ENCODE peak calls at places on chromosomes 7 and 10, in six cellular contexts. H, X, J, E, D and R are unnamed samples.

GRCh38 chr10:74145133-74145532 is 5.5 kb downstream of the AP3M1 start:
- ATAC-seq in E (no peak), X (no peak), D (peak), H (peak), J (peak), R (peak)

GRCh38 chr10:65083222-65083621 is 1562.0 kb downstream of the REEP3 start:
- ATAC-seq in X (no peak), D (no peak), E (no peak), H (peak), J (no peak), R (no peak)

GRCh38 chr7:92782855-92783254 is 53.5 kb downstream of the CDK6 start:
- ATAC-seq in H (no peak), X (no peak), J (no peak), E (no peak), D (no peak), R (no peak)

GRCh38 chr7:142670504-142670903 is 78.8 kb upstream of the PRSS1 start:
- ATAC-seq in X (no peak), D (no peak), E (no peak), J (no peak), H (no peak), R (no peak)

GRCh38 chr10:29713450-29713849 is 78.7 kb upstream of the SVIL start:
- ATAC-seq in E (no peak), X (no peak), J (no peak), D (no peak), H (no peak), R (no peak)

GRCh38 chr7:3909128-3909527 is 608.1 kb downstream of the SDK1 start:
- ATAC-seq in E (no peak), J (no peak), H (no peak), X (no peak), D (no peak), R (no peak)

GRCh38 chr7:132078891-132079735 is 497.2 kb downstream of the PLXNA4 start:
- ATAC-seq in H (no peak), D (no peak), E (no peak), X (no peak), J (no peak), R (no peak)

GRCh38 chr10:7035111-7035761 is 375.6 kb downstream of the SFMBT2 start:
- ATAC-seq in H (no peak), X (no peak), J (no peak), E (no peak), D (no peak), R (no peak)

GRCh38 chr10:18178862-18179483 is 38.7 kb downstream of the CACNB2 start:
- ATAC-seq in D (peak), E (no peak), J (peak), X (no peak), H (no peak), R (no peak)

GRCh38 chr10:116094356-116094755 is 178.7 kb downstream of the GFRA1 start:
- ATAC-seq in J (no peak), X (no peak), D (no peak), H (no peak), E (no peak), R (no peak)

GRCh38 chr10:2949948-2950354 is 117.4 kb upstream of the PFKP start:
- ATAC-seq in J (no peak), H (no peak), D (no peak), E (no peak), X (peak), R (no peak)

GRCh38 chr10:3066317-3066931 is 924 bp upstream of the PFKP start:
- ATAC-seq in D (peak), J (peak), X (peak), E (no peak), H (peak), R (no peak)

GRCh38 chr7:100896743-100897051 is 1.0 kb upstream of the ACHE start:
- ATAC-seq in D (no peak), J (no peak), E (no peak), X (no peak), H (no peak), R (peak)

GRCh38 chr7:156612930-156613329 is 27.6 kb upstream of the RNF32 start:
- ATAC-seq in H (no peak), D (no peak), X (no peak), E (no peak), J (no peak), R (no peak)

GRCh38 chr7:135385209-135385608 is 124.7 kb downstream of the CNOT4 start:
- ATAC-seq in J (peak), D (no peak), H (no peak), X (no peak), E (no peak), R (no peak)

GRCh38 chr10:18737841-18738240 is 78.6 kb downstream of the ARL5B start:
- ATAC-seq in D (no peak), H (no peak), J (no peak), E (no peak), X (no peak), R (no peak)

GRCh38 chr7:90917536-90917935 is 321.4 kb downstream of the CDK14 start:
- ATAC-seq in J (no peak), E (no peak), X (no peak), H (no peak), D (no peak), R (no peak)

GRCh38 chr10:69375307-69376151 is 41.2 kb downstream of the TACR2 start:
- ATAC-seq in E (peak), J (peak), D (peak), X (peak), H (peak), R (peak)

GRCh38 chr7:151891182-151891581 is 14.3 kb upstream of the PRKAG2 start:
- ATAC-seq in X (no peak), J (peak), H (no peak), D (peak), E (no peak), R (no peak)

GRCh38 chr7:105257338-105257737 is 131.4 kb downstream of the SRPK2 start:
- ATAC-seq in E (no peak), D (no peak), X (no peak), J (peak), H (no peak), R (no peak)

GRCh38 chr7:2409745-2410414 is 6.5 kb downstream of the CHST12 start:
- ATAC-seq in D (peak), E (no peak), X (no peak), H (no peak), J (no peak), R (peak)

GRCh38 chr7:137626469-137627067 is 220.2 kb downstream of the DGKI start:
- ATAC-seq in E (no peak), H (peak), J (peak), D (peak), X (no peak), R (no peak)

GRCh38 chr10:50565301-50566083 is 58.3 kb downstream of the SGMS1 start:
- ATAC-seq in D (no peak), X (no peak), H (no peak), J (no peak), E (no peak), R (no peak)

DNA sequence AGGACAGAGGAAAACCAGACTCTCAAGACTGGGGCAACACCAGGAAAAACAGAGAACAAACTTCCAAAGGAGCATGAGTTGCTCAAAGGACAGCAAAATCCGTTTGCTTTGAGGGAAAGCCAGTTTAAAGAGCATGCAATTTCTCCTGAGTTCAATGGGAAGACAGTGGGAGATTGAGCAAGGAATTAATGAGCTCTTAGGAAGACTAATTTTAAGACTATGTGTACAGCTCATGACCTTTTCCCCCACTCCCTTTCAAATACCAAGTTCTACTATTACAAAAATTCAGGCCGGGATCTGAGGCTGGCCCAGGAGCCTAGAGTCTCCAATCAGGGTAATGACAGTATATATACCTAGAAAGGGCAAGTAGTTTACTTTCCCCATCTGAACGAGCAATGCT is 79.2 kb downstream of the EPDR1 start:
- ATAC-seq in D (peak), H (peak), E (peak), J (peak), X (peak), R (peak)
- H3K27ac ChIP-seq in D (no peak), H (peak), E (peak), J (no peak), X (no peak), R (peak)

GRCh38 chr7:71735961-71736556 is 604.1 kb downstream of the GALNT17 start:
- ATAC-seq in E (no peak), J (peak), D (peak), X (peak), H (peak), R (no peak)

GRCh38 chr7:71740196-71740560 is 608.2 kb downstream of the GALNT17 start:
- ATAC-seq in X (no peak), E (no peak), H (no peak), J (no peak), D (no peak), R (no peak)

GRCh38 chr7:71739520-71740195 is 607.7 kb downstream of the GALNT17 start:
- ATAC-seq in D (no peak), X (no peak), H (no peak), J (no peak), E (no peak), R (no peak)
- H3K27ac ChIP-seq in D (no peak), X (no peak), H (no peak), J (no peak), E (no peak), R (no peak)

GRCh38 chr10:120613180-120613579 is 156.2 kb downstream of the PLPP4 start:
- ATAC-seq in E (no peak), X (no peak), J (no peak), D (no peak), H (no peak), R (no peak)

GRCh38 chr10:120607016-120607709 is 150.1 kb downstream of the PLPP4 start:
- ATAC-seq in X (no peak), H (no peak), J (no peak), E (no peak), D (no peak), R (no peak)

GRCh38 chr10:120612756-120613155 is 155.7 kb downstream of the PLPP4 start:
- ATAC-seq in J (no peak), D (no peak), E (no peak), X (no peak), H (no peak), R (no peak)

GRCh38 chr10:120606051-120606764 is 149.2 kb downstream of the PLPP4 start:
- ATAC-seq in E (no peak), D (no peak), X (no peak), H (no peak), J (no peak), R (no peak)

DNA sequence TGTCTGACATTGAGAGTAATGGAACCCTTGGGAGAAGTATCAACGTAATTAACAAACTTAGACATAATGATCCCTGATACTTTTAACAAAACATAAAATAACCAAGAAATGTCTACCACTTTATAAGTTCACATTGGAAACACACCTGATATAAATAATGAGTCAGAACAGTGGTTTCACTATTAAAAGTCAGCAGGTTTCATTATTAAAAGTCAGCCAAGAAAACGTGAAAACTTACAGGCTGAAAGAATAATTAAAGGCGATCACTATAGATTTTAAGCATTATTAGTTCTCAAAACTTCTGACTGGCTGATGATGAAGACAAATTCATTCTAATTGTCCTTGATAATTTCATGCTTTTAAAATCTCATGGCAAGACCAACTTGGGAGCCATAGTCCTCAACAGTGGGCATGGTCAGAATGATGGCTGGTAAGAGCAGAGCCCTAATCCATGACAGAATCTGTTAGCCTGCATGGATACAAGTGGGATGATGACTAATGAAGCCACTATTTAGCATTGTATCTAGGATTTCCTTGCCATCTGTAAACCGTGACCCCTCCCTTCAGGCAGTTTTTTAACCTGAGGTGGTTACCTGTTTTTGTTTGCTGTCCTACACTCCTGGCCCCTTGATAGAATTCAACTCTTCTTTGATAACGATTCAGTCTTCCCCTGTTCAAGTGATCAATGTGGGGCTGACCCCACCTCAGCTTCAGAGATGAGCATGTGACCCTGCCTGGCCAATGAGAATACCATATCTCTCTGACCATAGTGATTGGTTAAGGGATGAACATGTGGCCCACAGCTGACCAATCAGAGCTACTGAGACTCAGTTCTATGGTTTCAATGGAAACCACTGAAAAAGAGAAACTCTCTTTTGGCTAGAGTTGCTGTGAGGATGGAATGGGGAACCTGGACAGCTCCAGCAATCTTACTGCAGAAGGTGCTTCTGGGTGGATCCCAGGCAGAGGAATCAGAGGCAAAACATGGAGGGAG is 151.0 kb downstream of the PLPP4 start:
- ATAC-seq in J (no peak), H (no peak), X (no peak), E (no peak), D (no peak), R (no peak)
- H3K27ac ChIP-seq in J (no peak), H (no peak), X (no peak), E (no peak), D (no peak), R (no peak)

GRCh38 chr10:11823989-11824346 is 812 bp downstream of the PROSER2 start:
- ATAC-seq in E (no peak), D (no peak), H (no peak), J (peak), X (no peak), R (no peak)
- H3K27ac ChIP-seq in E (no peak), D (no peak), H (peak), J (peak), X (peak), R (no peak)

GRCh38 chr10:31393844-31394243 is 74.8 kb downstream of the ZEB1 start:
- ATAC-seq in J (no peak), D (no peak), H (no peak), E (no peak), X (no peak), R (no peak)
- H3K27ac ChIP-seq in J (no peak), D (no peak), H (no peak), E (peak), X (no peak), R (no peak)

GRCh38 chr7:47584128-47584865 is 2.4 kb upstream of the TNS3 start:
- ATAC-seq in E (no peak), J (no peak), H (no peak), X (no peak), D (no peak), R (no peak)
- H3K27ac ChIP-seq in E (no peak), J (no peak), H (no peak), X (peak), D (no peak), R (no peak)